ENCODE peak calls at places on chromosomes 12 and 14, in six cellular contexts. Z is PC-9; Y is tibial artery; L is stomach; P is CD8-positive, alpha-beta T cell; M is suprapubic skin. G is an unnamed sample.

GRCh38 chr12:27571463-27571862 is 47.5 kb downstream of the PPFIBP1 start:
- DNase-seq in Z (no peak), Y (no peak), L (no peak), P (no peak), M (no peak), G (no peak)

GRCh38 chr12:38399711-38400205 is 83.2 kb downstream of the ALG10B start:
- DNase-seq in Z (no peak), Y (no peak), L (no peak), P (no peak), M (no peak), G (no peak)

GRCh38 chr14:33103489-33103888 is 164.8 kb downstream of the NPAS3 start:
- DNase-seq in Z (no peak), Y (no peak), L (no peak), P (no peak), M (no peak), G (no peak)

GRCh38 chr12:520119-520518 is 60.4 kb downstream of the B4GALNT3 start:
- DNase-seq in Z (no peak), Y (no peak), L (no peak), P (no peak), M (no peak), G (no peak)

GRCh38 chr12:120783197-120783596 is 57.6 kb downstream of the ACADS start:
- DNase-seq in Z (peak; percentile 62), Y (no peak), L (no peak), P (no peak), M (no peak), G (peak; percentile 45)

GRCh38 chr12:117046425-117046824 is 52.8 kb downstream of the TESC start:
- DNase-seq in Z (no peak), Y (no peak), L (no peak), P (no peak), M (no peak), G (no peak)

GRCh38 chr12:54417712-54418440 is 1.2 kb downstream of the ITGA5 start:
- DNase-seq in Z (no peak), Y (peak; percentile 71), L (no peak), P (peak; percentile 47), M (no peak), G (no peak)

GRCh38 chr12:68743416-68743815 is 2.6 kb upstream of the SLC35E3 start:
- DNase-seq in Z (no peak), Y (no peak), L (no peak), P (no peak), M (no peak), G (no peak)

GRCh38 chr14:54864526-54864925 is 38.1 kb downstream of the GCH1 start:
- DNase-seq in Z (no peak), Y (no peak), L (no peak), P (no peak), M (no peak), G (no peak)

GRCh38 chr12:32217354-32218310 is 111.0 kb downstream of the BICD1 start:
- DNase-seq in Z (no peak), Y (no peak), L (no peak), P (no peak), M (no peak), G (peak; percentile 32)

GRCh38 chr12:76037130-76038105 is 5.8 kb upstream of the PHLDA1 start:
- DNase-seq in Z (no peak), Y (no peak), L (no peak), P (no peak), M (no peak), G (peak; percentile 67)

DNA sequence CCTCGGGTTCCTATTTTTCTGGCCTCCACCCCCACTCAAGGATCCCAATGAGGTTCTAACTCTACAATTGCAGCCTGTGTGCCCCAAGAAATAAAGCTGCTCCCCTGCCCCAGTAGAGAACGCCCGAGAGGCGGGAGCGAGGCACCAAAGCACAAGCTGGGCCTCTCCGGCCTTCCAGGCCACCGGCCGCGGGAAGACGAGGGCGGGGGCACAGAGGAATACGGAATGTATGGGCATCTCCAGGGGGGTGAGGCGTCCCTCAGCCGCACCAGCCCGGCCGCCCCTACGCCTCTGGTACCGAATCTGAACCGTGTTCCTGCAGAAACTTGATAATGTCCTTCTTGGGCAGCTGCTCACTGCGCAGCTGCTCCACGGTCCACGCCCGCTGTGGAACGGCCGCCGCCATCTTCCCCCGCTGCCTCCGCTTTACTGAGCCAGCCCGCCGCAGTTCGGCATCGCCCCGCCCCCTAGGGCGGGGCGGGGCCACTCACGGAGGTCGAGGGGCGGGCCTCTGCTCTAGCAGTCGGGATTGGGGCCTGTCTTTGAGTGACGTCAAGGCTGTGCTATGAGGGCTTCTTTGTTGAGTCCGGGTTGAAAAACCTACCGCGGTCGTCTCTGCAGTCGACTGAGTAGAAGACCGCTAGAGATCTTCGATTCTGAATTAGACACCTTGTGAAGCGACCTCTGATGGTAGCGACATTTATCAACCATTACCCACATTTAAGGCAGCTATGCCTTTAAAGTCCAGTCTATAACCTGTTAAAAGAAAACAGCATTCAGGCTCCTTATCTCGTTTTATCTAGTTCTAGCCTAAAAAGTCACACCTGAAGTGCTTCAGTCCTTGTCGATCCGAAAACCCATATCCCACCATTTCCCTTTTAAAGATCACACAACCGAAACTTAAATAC is at the start of gene FKBP3:
- DNase-seq in Z (peak; percentile 98), Y (peak; percentile 98), L (peak; percentile 97), P (peak; percentile 98), M (peak; percentile 97), G (peak; percentile 97)
- H3K9me3 ChIP-seq in Z (no peaks in the 10 kb centered on the region), Y (no peaks in the 10 kb centered on the region), L (no peaks in the 10 kb centered on the region), P (no peaks in the 10 kb centered on the region), M (no peaks in the 10 kb centered on the region), G (no peaks in the 10 kb centered on the region)

DNA sequence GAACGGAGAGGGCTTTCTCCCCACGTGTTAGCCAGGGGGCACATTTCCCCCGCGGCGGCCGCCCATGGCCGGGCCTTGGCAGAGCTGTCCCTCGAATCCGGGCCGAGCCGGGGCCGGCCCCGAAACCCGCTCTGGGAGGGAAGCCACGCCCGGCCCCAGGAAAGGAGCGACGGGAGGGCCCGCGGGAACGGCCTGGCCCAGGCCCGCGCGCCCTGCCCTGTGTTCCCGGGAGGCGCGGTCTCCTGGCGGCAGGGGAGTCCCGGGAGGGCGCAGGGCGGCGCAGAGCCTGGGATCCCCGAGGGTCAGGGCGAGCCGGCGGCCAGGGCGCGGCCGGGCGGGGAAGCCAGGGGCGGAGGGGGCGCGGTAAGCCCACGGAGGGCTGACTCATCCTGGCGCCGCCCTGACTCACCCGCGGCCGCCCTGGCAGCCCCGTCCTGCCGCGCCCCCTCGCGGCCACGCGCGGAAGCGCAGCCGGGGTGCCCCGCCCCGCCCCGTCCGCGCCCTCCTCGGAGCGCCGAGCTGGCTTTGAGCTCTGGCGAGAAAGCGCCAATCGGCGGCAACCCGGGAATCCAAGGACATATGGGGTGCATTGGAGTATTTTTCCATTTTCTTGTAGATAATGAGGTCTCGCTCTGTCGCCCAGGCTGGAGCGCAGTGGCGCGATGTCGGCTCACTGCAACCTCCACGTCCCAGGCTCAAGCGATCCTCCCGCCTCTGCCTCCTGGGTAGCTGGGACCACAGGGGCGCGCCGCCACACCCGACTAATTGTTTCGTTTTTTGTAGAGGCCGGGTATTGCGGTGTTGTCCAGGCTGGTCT is 31.8 kb upstream of the PLEKHG6 start:
- DNase-seq in Z (peak; percentile 87), Y (peak; percentile 95), L (peak; percentile 89), P (peak; percentile 77), M (peak; percentile 90), G (no peak)
- TF ChIP-seq CTCF in Z (peak; percentile 69), Y (peak; percentile 84), L (peak; percentile 100), P (peak; percentile 93), M (peak; percentile 96), G (peak; percentile 50)

GRCh38 chr14:43215524-43215923 is 1291.6 kb downstream of the FSCB start:
- DNase-seq in Z (no peak), Y (no peak), L (no peak), P (no peak), M (no peak), G (no peak)
- H3K9me3 ChIP-seq in Z (no peaks in the 10 kb centered on the region), Y (no peaks in the 10 kb centered on the region), L (no peaks in the 10 kb centered on the region), P (peaks cover 3% of the 10 kb centered on the region), M (no peaks in the 10 kb centered on the region), G (no peaks in the 10 kb centered on the region)

DNA sequence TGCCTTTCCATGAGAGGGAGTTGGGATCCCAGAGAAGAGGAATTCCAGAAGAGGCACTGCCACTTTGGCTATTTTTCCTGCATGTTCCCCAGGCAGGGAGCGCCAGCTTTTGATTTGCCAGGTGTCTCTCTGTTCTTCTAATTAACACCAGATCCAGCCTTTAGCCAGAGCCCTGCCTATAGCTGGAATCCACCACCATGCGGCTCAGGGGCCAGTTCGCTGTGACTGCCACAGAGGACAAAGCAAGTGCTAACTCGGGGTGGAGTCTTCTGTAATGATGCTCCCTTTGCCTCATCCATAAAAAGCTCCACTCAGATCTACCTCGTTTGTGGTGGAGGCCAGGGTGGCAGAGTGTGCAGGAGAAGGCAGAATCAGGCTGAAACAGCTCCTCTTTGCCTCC is 17.9 kb upstream of the CTDSP2 start:
- DNase-seq in Z (no peak), Y (no peak), L (no peak), P (no peak), M (no peak), G (no peak)
- TF ChIP-seq CTCF in Z (no peak), Y (peak; percentile 4), L (no peak), P (no peak), M (no peak), G (no peak)

DNA sequence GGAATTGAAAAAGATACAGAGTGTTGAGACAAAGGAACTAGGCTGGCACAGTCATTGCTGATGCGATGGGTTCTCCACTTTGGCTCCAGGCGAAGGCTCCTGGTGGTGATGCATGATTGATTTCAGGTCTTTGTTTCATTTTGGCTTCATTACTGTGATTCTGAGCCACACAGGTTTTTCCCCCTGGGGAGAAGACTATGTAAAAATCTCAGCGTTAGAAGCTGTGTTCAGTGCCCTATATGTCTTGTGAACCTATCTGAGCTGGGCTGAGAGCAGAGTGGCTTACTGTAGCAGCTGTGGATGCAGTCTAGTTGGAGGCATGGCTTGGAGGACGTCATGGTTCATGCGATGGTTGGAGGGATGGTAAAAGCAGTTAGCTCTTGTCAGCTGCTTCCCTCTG is 54.0 kb downstream of the GPATCH2L start:
- DNase-seq in Z (no peak), Y (no peak), L (no peak), P (no peak), M (no peak), G (no peak)
- H3K9me3 ChIP-seq in Z (no peaks in the 10 kb centered on the region), Y (no peaks in the 10 kb centered on the region), L (no peaks in the 10 kb centered on the region), P (no peaks in the 10 kb centered on the region), M (no peaks in the 10 kb centered on the region), G (no peaks in the 10 kb centered on the region)

GRCh38 chr12:128752386-128752785 is 71.4 kb downstream of the SLC15A4 start:
- DNase-seq in Z (no peak), Y (no peak), L (no peak), P (no peak), M (no peak), G (no peak)

GRCh38 chr12:128755565-128755964 is 68.2 kb downstream of the SLC15A4 start:
- DNase-seq in Z (no peak), Y (no peak), L (no peak), P (no peak), M (no peak), G (no peak)

GRCh38 chr12:128754275-128754674 is 69.5 kb downstream of the SLC15A4 start:
- DNase-seq in Z (no peak), Y (no peak), L (no peak), P (no peak), M (no peak), G (no peak)

GRCh38 chr12:128747441-128747840 is 76.3 kb downstream of the SLC15A4 start:
- DNase-seq in Z (no peak), Y (no peak), L (no peak), P (no peak), M (no peak), G (no peak)

DNA sequence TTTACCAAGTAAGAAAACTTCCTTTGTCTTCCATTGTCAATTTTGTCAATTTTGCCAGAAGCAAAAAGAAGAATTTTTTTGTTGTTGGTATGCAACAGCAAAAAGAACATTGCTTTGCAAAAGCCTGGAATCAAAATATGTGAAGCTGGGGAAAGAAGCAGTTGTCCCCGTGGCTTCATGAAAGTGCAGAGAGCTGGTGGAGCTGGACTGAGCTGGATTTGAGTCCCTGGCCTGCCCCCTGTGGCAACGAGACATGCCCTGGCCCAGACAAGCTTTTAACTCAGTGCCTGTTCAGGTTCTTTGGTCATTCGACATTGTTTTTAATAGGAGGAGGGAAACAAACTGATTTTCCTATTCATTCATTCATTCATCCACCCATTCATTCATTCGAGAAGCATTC is 70.3 kb downstream of the SLC15A4 start:
- DNase-seq in Z (no peak), Y (no peak), L (no peak), P (no peak), M (no peak), G (no peak)
- TF ChIP-seq CTCF in Z (no peak), Y (no peak), L (no peak), P (no peak), M (no peak), G (no peak)